ENCODE peak calls at places on chromosomes 6 and 20, in ten cellular contexts. U is breast epithelium, O is B cell, S is mucosa of descending colon, L is endothelial cell, J is lung, Z is AG10803, N is uterus, C is left lung, A is GM12865. I is an unnamed sample.

GRCh38 chr20:51042657-51043247 is 19.8 kb upstream of the KCNG1 start:
- DNase-seq in L (no peak), S (no peak), A (no peak), U (peak; percentile 3), O (no peak), C (no peak), J (no peak), Z (no peak), N (no peak), I (no peak)

GRCh38 chr20:17655286-17655651 is 26.8 kb downstream of the RRBP1 start:
- DNase-seq in S (no peak), A (no peak), U (no peak), C (no peak), N (peak; percentile 14), L (no peak), O (no peak), J (no peak), Z (peak; percentile 54), I (no peak)

GRCh38 chr20:1185781-1186334 is 1.1 kb upstream of the TMEM74B start:
- DNase-seq in N (no peak), S (peak; percentile 44), L (peak; percentile 80), Z (peak; percentile 23), A (peak; percentile 57), C (no peak), U (no peak), O (no peak), J (no peak), I (peak; percentile 81)

GRCh38 chr20:44494266-44494665 is 18.6 kb downstream of the TTPAL start:
- DNase-seq in S (no peak), J (no peak), O (no peak), U (no peak), C (no peak), L (no peak), A (peak; percentile 40), Z (peak; percentile 82), N (no peak), I (no peak)

GRCh38 chr6:139290787-139291294 is 957 bp downstream of the TXLNB start:
- DNase-seq in O (peak; percentile 64), Z (peak; percentile 42), U (no peak), A (peak; percentile 89), C (no peak), L (no peak), J (no peak), N (peak; percentile 44), S (peak; percentile 24), I (peak; percentile 81)

GRCh38 chr6:17281497-17282481 is 628 bp downstream of the RBM24 start:
- DNase-seq in C (no peak), U (no peak), S (peak; percentile 41), A (no peak), Z (peak; percentile 50), L (peak; percentile 31), N (peak; percentile 34), J (no peak), O (no peak), I (no peak)

GRCh38 chr6:110682460-110682853 is 132.8 kb downstream of the CDK19 start:
- DNase-seq in O (peak; percentile 82), J (peak; percentile 75), C (peak; percentile 37), L (peak; percentile 63), A (peak; percentile 92), U (no peak), Z (peak; percentile 79), S (peak; percentile 92), N (peak; percentile 74), I (peak; percentile 70)

GRCh38 chr6:641225-641985 is 15.5 kb downstream of the HUS1B start:
- DNase-seq in O (no peak), J (no peak), N (no peak), Z (no peak), U (no peak), A (no peak), L (no peak), S (no peak), C (no peak), I (no peak)

GRCh38 chr6:108200631-108201030 is 34.8 kb downstream of the NR2E1 start:
- DNase-seq in N (no peak), J (no peak), O (no peak), U (no peak), C (no peak), S (no peak), A (no peak), Z (no peak), L (no peak), I (no peak)
- TF ChIP-seq CTCF in N (no peak), J (no peak), O (no peak), U (no peak), C (no peak), S (no peak), A (no peak), Z (no peak), L (no peak), I (no peak)

DNA sequence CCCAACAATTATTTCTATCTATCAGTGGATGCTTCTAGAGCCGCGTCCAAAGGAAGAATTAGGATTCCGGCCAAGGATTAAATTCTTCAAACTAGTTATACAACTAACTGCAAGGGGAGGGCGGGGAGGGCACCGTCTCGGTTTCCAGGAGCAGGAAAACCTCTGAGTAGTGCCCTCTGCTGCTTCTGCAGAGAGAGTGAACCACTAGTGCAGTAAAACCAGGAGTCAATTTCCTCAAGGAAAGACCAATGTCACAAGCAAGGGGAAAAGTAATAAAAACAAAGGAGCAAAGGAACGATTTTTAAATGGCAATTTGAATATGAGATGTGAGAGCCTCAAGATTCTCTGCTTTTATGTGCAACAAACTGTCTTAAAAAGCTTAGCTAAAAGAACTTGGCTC is 16.5 kb upstream of the UBE2J1 start:
- DNase-seq in J (peak; percentile 64), A (no peak), Z (peak; percentile 72), O (no peak), S (peak; percentile 64), L (peak; percentile 26), U (peak; percentile 74), C (peak; percentile 43), N (peak; percentile 73), I (no peak)
- TF ChIP-seq CTCF in J (peak; percentile 51), A (peak; percentile 8), Z (peak; percentile 70), O (no peak), S (peak; percentile 13), L (no peak), U (peak; percentile 28), C (peak; percentile 38), N (peak; percentile 62), I (peak; percentile 25)

DNA sequence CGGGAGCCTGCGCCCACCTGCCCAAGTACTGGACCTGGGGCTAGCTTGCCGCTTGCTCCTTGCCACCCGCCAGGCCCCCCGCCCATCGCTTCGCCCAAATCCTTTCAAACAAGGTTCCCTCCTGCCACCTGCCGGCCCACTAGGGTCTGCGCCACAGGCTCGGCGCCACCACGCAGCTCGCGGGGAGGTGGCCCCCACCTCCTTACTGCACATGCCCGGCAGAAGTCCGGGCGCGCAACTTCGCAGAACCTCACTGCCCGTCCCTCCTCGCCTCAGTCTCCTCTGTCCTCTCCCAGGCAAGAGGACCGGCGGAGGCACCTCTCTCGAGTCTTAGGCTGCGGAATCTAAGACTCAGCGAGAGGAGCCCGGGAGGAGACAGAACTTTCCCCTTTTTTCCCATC is 11.2 kb downstream of the GNAS-AS1 start:
- DNase-seq in U (no peak), C (no peak), Z (no peak), O (no peak), A (peak; percentile 46), L (peak; percentile 57), S (no peak), J (no peak), N (no peak), I (no peak)
- TF ChIP-seq CTCF in U (peak; percentile 37), C (no peak), Z (peak; percentile 23), O (peak; percentile 26), A (peak; percentile 29), L (peak; percentile 38), S (no peak), J (peak; percentile 6), N (no peak), I (peak; percentile 28)

GRCh38 chr6:5078121-5078695 is 6.9 kb upstream of the PPP1R3G start:
- DNase-seq in N (no peak), U (no peak), L (no peak), C (no peak), O (no peak), Z (no peak), J (no peak), S (no peak), A (peak; percentile 57), I (peak; percentile 47)
- TF ChIP-seq CTCF in N (no peak), U (no peak), L (no peak), C (no peak), O (no peak), Z (peak; percentile 20), J (no peak), S (no peak), A (peak; percentile 31), I (peak; percentile 42)

DNA sequence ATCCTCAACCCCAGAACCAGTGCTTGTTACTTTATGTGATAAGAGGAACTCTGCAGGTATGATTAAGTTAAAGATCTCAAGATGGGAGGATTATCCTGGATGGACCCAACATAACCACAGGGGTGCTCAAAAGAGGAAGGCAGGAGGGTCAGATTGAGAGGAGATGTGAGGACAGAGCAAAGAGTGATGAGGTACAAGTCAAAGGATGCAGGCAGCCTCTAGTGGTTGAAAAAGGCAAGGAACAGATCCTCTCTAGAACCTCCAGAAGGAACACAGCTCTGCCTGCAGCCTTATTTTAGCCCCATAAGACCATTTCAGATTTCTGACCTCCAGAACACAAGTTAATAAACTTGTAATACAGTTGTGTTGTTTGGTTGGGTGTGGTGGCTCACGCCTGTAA is 41.2 kb downstream of the PDSS2 start:
- DNase-seq in U (no peak), A (peak; percentile 39), L (no peak), Z (no peak), S (peak; percentile 17), C (no peak), N (no peak), J (no peak), O (no peak), I (peak; percentile 20)
- TF ChIP-seq CTCF in U (no peak), A (peak; percentile 55), L (peak; percentile 16), Z (peak; percentile 48), S (peak; percentile 29), C (no peak), N (no peak), J (no peak), O (no peak), I (peak; percentile 16)

I was measured in GM10248.